ENCODE peak calls at places on chromosomes 6 and 20, in five cellular contexts. L, V, C, P and B are unnamed samples.

GRCh38 chr6:146861029-146861563 is 262.3 kb downstream of the ADGB start:
- DNase-seq in V (no peak), P (no peak), L (no peak), C (no peak), B (no peak)

GRCh38 chr6:125888989-125889656 is 67.4 kb upstream of the HINT3 start:
- DNase-seq in C (no peak), P (no peak), V (peak), L (no peak), B (peak)

GRCh38 chr6:12137480-12137879 is 125.4 kb downstream of the HIVEP1 start:
- DNase-seq in P (no peak), C (no peak), V (peak), L (no peak), B (no peak)

GRCh38 chr6:68639826-68640505 is 4.9 kb downstream of the ADGRB3 start:
- DNase-seq in L (no peak), V (peak), C (no peak), P (no peak), B (no peak)

GRCh38 chr6:56643379-56644089 is 845 bp upstream of the DST start:
- DNase-seq in V (peak), P (no peak), L (no peak), C (no peak), B (no peak)

GRCh38 chr6:104186836-104187235 is 672.9 kb downstream of the HACE1 start:
- DNase-seq in P (no peak), L (no peak), C (no peak), V (no peak), B (no peak)

GRCh38 chr6:130366011-130366963 is at the start of gene TMEM200A:
- DNase-seq in L (no peak), P (peak), V (peak), C (no peak), B (no peak)

GRCh38 chr6:90350689-90351554 is 54.3 kb upstream of the BACH2 start:
- DNase-seq in C (no peak), L (peak), P (no peak), V (no peak), B (peak)

GRCh38 chr6:8336406-8336805 is 98.9 kb downstream of the SLC35B3 start:
- DNase-seq in V (no peak), C (no peak), L (no peak), P (no peak), B (no peak)

GRCh38 chr6:10529231-10529801 is 8.2 kb downstream of the GCNT2 start:
- DNase-seq in P (no peak), V (no peak), L (no peak), C (no peak), B (no peak)

GRCh38 chr20:46767127-46767761 is 57.8 kb downstream of the SLC2A10 start:
- DNase-seq in C (no peak), V (peak), P (no peak), L (no peak), B (no peak)

GRCh38 chr6:31791324-31792089 is 4.0 kb downstream of the VARS1 start:
- DNase-seq in L (peak), C (no peak), V (peak), P (peak), B (no peak)

GRCh38 chr20:62816879-62817873 is at the start of gene COL9A3:
- DNase-seq in C (no peak), P (no peak), L (no peak), V (no peak), B (no peak)

GRCh38 chr6:113120214-113120576 is 737.0 kb upstream of the MARCKS start:
- DNase-seq in V (peak), C (no peak), P (no peak), L (no peak), B (no peak)

GRCh38 chr6:28000351-28001045 is 43.5 kb downstream of the OR2B6 start:
- DNase-seq in P (no peak), C (no peak), V (no peak), L (no peak), B (no peak)

GRCh38 chr20:48544402-48545333 is 283.1 kb downstream of the PREX1 start:
- DNase-seq in V (no peak), P (no peak), L (no peak), C (no peak), B (no peak)

GRCh38 chr6:73285674-73286283 is 22.8 kb upstream of the KHDC1 start:
- DNase-seq in C (no peak), P (no peak), V (peak), L (no peak), B (no peak)

GRCh38 chr6:48765352-48765961 is 654.5 kb upstream of the PTCHD4 start:
- DNase-seq in C (peak), P (no peak), L (no peak), V (peak), B (no peak)

GRCh38 chr6:2531426-2532208 is 219.1 kb downstream of the MYLK4 start:
- DNase-seq in V (peak), L (no peak), P (no peak), C (no peak), B (no peak)

GRCh38 chr20:24791949-24792348 is 157.1 kb upstream of the CST7 start:
- DNase-seq in C (no peak), P (no peak), V (no peak), L (no peak), B (no peak)

GRCh38 chr20:12252793-12253192 is 335.1 kb downstream of the BTBD3 start:
- DNase-seq in P (no peak), V (no peak), C (no peak), L (no peak), B (no peak)

GRCh38 chr6:1604991-1605821 is 4.5 kb upstream of the FOXC1 start:
- DNase-seq in C (no peak), P (peak), V (no peak), L (no peak), B (peak)

GRCh38 chr20:20489623-20490341 is 121.9 kb downstream of the INSM1 start:
- DNase-seq in V (no peak), L (no peak), C (no peak), P (no peak), B (no peak)

GRCh38 chr6:10963113-10963512 is 76.3 kb downstream of the SYCP2L start:
- DNase-seq in L (no peak), C (no peak), V (peak), P (no peak), B (no peak)

GRCh38 chr20:728022-728944 is 40.0 kb downstream of the SLC52A3 start:
- DNase-seq in P (no peak), L (no peak), C (peak), V (peak), B (peak)

GRCh38 chr6:131831392-131831791 is 23.6 kb downstream of the ENPP1 start:
- DNase-seq in P (no peak), L (no peak), C (no peak), V (peak), B (no peak)
- H3K4me3 ChIP-seq in P (no peak), L (no peak), C (no peak), V (no peak), B (no peak)

DNA sequence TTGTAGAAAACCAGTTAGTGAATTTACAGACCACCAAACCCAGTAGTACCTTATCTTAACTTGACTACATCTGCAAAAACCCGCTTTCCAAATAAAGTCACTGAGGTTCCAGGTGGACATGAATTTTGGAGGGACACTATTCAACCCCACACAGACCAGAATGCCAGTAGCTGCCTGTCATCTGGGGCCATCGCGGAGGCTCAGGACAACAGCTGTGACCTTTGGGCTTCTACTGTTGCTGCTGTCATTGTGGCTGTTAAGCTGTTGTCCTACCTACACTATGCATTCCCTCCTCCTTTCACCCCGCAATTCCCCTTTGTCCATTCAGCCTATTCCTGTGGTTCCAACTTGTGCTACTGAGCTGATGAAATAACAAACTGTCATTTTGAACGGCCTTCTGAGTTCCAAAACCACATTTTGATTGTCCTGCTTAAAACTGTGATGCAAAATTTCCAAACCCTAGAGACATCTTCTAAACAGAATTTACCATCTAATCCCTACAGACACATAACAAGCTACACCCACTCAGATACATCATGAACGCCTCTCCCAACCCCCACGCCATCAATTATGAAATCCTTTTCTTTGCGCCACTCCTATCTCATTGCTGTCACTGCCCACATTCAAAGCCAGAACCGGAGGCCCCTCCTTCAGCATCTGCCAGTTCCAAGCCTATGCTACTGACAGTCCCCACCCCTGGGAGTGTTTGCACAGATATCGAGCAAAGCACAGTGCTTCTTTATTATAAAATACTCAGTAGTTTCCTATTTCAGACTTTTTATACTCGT is 125.0 kb downstream of the C6orf118 start:
- DNase-seq in V (peak), L (no peak), P (no peak), C (no peak), B (no peak)
- H3K4me3 ChIP-seq in V (no peak), L (no peak), P (no peak), C (no peak), B (no peak)

DNA sequence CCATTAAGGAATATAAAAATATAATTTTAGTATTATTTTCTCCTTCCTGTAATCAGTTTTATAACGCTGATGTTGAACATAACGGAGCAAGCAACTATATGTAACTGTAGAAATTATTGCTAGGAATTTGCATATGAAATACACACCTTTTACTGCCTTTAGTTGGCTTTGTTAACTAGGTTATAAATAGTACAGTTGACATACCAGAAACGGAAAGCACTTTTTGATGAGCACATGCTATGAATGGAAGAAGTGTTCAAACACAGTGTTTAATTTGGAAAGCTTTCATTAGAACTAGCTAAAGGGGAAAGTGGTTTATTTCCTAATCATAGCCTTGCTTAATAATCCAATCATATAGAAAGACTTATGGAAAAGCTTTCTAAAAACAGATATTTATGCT is 25.3 kb upstream of the BEND3 start:
- DNase-seq in P (no peak), V (no peak), L (no peak), C (no peak), B (no peak)
- H3K4me3 ChIP-seq in P (no peak), V (no peak), L (no peak), C (no peak), B (no peak)

GRCh38 chr6:24545691-24546090 is 50.9 kb downstream of the ALDH5A1 start:
- DNase-seq in C (no peak), L (no peak), P (no peak), V (no peak), B (no peak)

GRCh38 chr6:24540197-24540596 is 45.4 kb downstream of the ALDH5A1 start:
- DNase-seq in P (no peak), V (no peak), C (no peak), L (no peak), B (no peak)

GRCh38 chr6:24547243-24547642 is 52.5 kb downstream of the ALDH5A1 start:
- DNase-seq in P (no peak), L (no peak), C (no peak), V (peak), B (peak)

GRCh38 chr6:24546432-24546831 is 51.7 kb downstream of the ALDH5A1 start:
- DNase-seq in P (no peak), V (no peak), L (no peak), C (no peak), B (no peak)

DNA sequence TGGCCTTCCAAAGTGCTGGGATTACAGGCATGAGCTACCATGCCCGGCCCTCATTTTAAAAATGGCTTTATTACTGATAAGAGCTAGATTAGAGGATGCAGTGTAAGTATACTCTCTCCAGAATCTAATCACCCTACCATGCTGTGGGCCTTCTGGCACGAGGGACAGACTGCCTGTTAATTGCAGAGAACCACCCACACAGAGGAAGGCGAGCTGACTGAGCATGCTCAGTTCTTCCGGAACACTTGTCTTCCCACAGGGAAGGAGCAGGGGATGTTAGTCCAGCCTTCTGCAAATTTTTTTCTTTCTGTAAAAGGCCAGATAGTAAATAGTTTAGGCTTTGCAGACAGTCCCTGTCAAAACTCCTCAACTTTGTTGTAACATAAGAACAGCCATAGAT is 48.9 kb downstream of the ALDH5A1 start:
- DNase-seq in V (no peak), C (no peak), P (no peak), L (no peak), B (no peak)
- H3K4me3 ChIP-seq in V (no peak), C (no peak), P (no peak), L (no peak), B (no peak)